ENCODE peak calls at places on chromosomes 5 and 9, in eight cellular contexts. One of them, this sample, is unnamed.

GRCh38 chr5:169706758-169707450 is 69.8 kb downstream of the DOCK2 start:
- DNase-seq in Calu3: no peak
- DNase-seq in brain microvascular endothelial cell: peak; percentile 50
- DNase-seq in right lobe of liver: no peak
- DNase-seq in tibial artery: no peak
- DNase-seq in cardiac fibroblast: peak; percentile 48
- DNase-seq in MM.1S: no peak
- DNase-seq in heart right ventricle: no peak
- DNase-seq in this sample: no peak

GRCh38 chr9:34990908-34991832 is 1.6 kb downstream of the DNAJB5 start:
- DNase-seq in Calu3: no peak
- DNase-seq in brain microvascular endothelial cell: no peak
- DNase-seq in right lobe of liver: no peak
- DNase-seq in tibial artery: no peak
- DNase-seq in cardiac fibroblast: no peak
- DNase-seq in MM.1S: no peak
- DNase-seq in heart right ventricle: no peak
- DNase-seq in this sample: no peak

GRCh38 chr5:133130387-133131118 is 78.7 kb downstream of the HSPA4 start:
- DNase-seq in Calu3: no peak
- DNase-seq in brain microvascular endothelial cell: no peak
- DNase-seq in right lobe of liver: no peak
- DNase-seq in tibial artery: no peak
- DNase-seq in cardiac fibroblast: peak; percentile 41
- DNase-seq in MM.1S: no peak
- DNase-seq in heart right ventricle: no peak
- DNase-seq in this sample: no peak

GRCh38 chr5:35115920-35116319 is 68.2 kb upstream of the AGXT2 start:
- DNase-seq in Calu3: no peak
- DNase-seq in brain microvascular endothelial cell: no peak
- DNase-seq in right lobe of liver: no peak
- DNase-seq in tibial artery: no peak
- DNase-seq in cardiac fibroblast: no peak
- DNase-seq in MM.1S: no peak
- DNase-seq in heart right ventricle: no peak
- DNase-seq in this sample: no peak

GRCh38 chr9:33210006-33210715 is 29.8 kb upstream of the SPINK4 start:
- DNase-seq in Calu3: no peak
- DNase-seq in brain microvascular endothelial cell: no peak
- DNase-seq in right lobe of liver: no peak
- DNase-seq in tibial artery: no peak
- DNase-seq in cardiac fibroblast: no peak
- DNase-seq in MM.1S: no peak
- DNase-seq in heart right ventricle: no peak
- DNase-seq in this sample: no peak

GRCh38 chr9:35227283-35227682 is 65.5 kb downstream of the UNC13B start:
- DNase-seq in Calu3: no peak
- DNase-seq in brain microvascular endothelial cell: no peak
- DNase-seq in right lobe of liver: no peak
- DNase-seq in tibial artery: no peak
- DNase-seq in cardiac fibroblast: peak; percentile 13
- DNase-seq in MM.1S: no peak
- DNase-seq in heart right ventricle: no peak
- DNase-seq in this sample: no peak

GRCh38 chr5:90334746-90335145 is 74.8 kb downstream of the CETN3 start:
- DNase-seq in Calu3: no peak
- DNase-seq in brain microvascular endothelial cell: no peak
- DNase-seq in right lobe of liver: no peak
- DNase-seq in tibial artery: no peak
- DNase-seq in cardiac fibroblast: no peak
- DNase-seq in MM.1S: no peak
- DNase-seq in heart right ventricle: no peak
- DNase-seq in this sample: no peak

GRCh38 chr9:37324691-37325490 is 97.6 kb upstream of the GRHPR start:
- DNase-seq in Calu3: no peak
- DNase-seq in brain microvascular endothelial cell: no peak
- DNase-seq in right lobe of liver: no peak
- DNase-seq in tibial artery: no peak
- DNase-seq in cardiac fibroblast: no peak
- DNase-seq in MM.1S: no peak
- DNase-seq in heart right ventricle: no peak
- DNase-seq in this sample: no peak

GRCh38 chr5:124963236-124963929 is 216.9 kb upstream of the ZNF608 start:
- DNase-seq in Calu3: peak; percentile 11
- DNase-seq in brain microvascular endothelial cell: peak; percentile 28
- DNase-seq in right lobe of liver: no peak
- DNase-seq in tibial artery: no peak
- DNase-seq in cardiac fibroblast: peak; percentile 89
- DNase-seq in MM.1S: no peak
- DNase-seq in heart right ventricle: no peak
- DNase-seq in this sample: no peak

GRCh38 chr5:40089269-40089668 is 590.4 kb upstream of the PTGER4 start:
- DNase-seq in Calu3: no peak
- DNase-seq in brain microvascular endothelial cell: no peak
- DNase-seq in right lobe of liver: no peak
- DNase-seq in tibial artery: no peak
- DNase-seq in cardiac fibroblast: no peak
- DNase-seq in MM.1S: no peak
- DNase-seq in heart right ventricle: no peak
- DNase-seq in this sample: no peak

GRCh38 chr5:142841511-142842255 is 71.5 kb downstream of the ARHGAP26 start:
- DNase-seq in Calu3: no peak
- DNase-seq in brain microvascular endothelial cell: no peak
- DNase-seq in right lobe of liver: no peak
- DNase-seq in tibial artery: peak; percentile 75
- DNase-seq in cardiac fibroblast: peak; percentile 83
- DNase-seq in MM.1S: no peak
- DNase-seq in heart right ventricle: peak; percentile 86
- DNase-seq in this sample: no peak

GRCh38 chr5:98106116-98107088 is 667.1 kb upstream of the RGMB start:
- DNase-seq in Calu3: no peak
- DNase-seq in brain microvascular endothelial cell: peak; percentile 70
- DNase-seq in right lobe of liver: no peak
- DNase-seq in tibial artery: no peak
- DNase-seq in cardiac fibroblast: no peak
- DNase-seq in MM.1S: no peak
- DNase-seq in heart right ventricle: no peak
- DNase-seq in this sample: no peak

GRCh38 chr5:106875591-106876297 is 795.0 kb downstream of the EFNA5 start:
- DNase-seq in Calu3: peak; percentile 57
- DNase-seq in brain microvascular endothelial cell: no peak
- DNase-seq in right lobe of liver: no peak
- DNase-seq in tibial artery: no peak
- DNase-seq in cardiac fibroblast: peak; percentile 16
- DNase-seq in MM.1S: peak; percentile 81
- DNase-seq in heart right ventricle: no peak
- DNase-seq in this sample: peak; percentile 22

GRCh38 chr9:18238254-18238653 is 235.7 kb upstream of the ADAMTSL1 start:
- DNase-seq in Calu3: peak; percentile 57
- DNase-seq in brain microvascular endothelial cell: peak; percentile 78
- DNase-seq in right lobe of liver: no peak
- DNase-seq in tibial artery: no peak
- DNase-seq in cardiac fibroblast: peak; percentile 88
- DNase-seq in MM.1S: no peak
- DNase-seq in heart right ventricle: no peak
- DNase-seq in this sample: no peak

GRCh38 chr5:133924221-133924920 is 44.1 kb downstream of the C5orf15 start:
- DNase-seq in Calu3: no peak
- DNase-seq in brain microvascular endothelial cell: no peak
- DNase-seq in right lobe of liver: no peak
- DNase-seq in tibial artery: no peak
- DNase-seq in cardiac fibroblast: peak; percentile 21
- DNase-seq in MM.1S: no peak
- DNase-seq in heart right ventricle: no peak
- DNase-seq in this sample: no peak

GRCh38 chr9:89353989-89354388 is 35.7 kb downstream of the SECISBP2 start:
- DNase-seq in Calu3: no peak
- DNase-seq in brain microvascular endothelial cell: no peak
- DNase-seq in right lobe of liver: no peak
- DNase-seq in tibial artery: no peak
- DNase-seq in cardiac fibroblast: no peak
- DNase-seq in MM.1S: no peak
- DNase-seq in heart right ventricle: no peak
- DNase-seq in this sample: no peak

GRCh38 chr5:6197427-6197826 is 180.9 kb downstream of the MED10 start:
- DNase-seq in Calu3: no peak
- DNase-seq in brain microvascular endothelial cell: no peak
- DNase-seq in right lobe of liver: no peak
- DNase-seq in tibial artery: no peak
- DNase-seq in cardiac fibroblast: no peak
- DNase-seq in MM.1S: no peak
- DNase-seq in heart right ventricle: no peak
- DNase-seq in this sample: no peak
- TF ChIP-seq CTCF in Calu3: no peak
- TF ChIP-seq CTCF in brain microvascular endothelial cell: no peak
- TF ChIP-seq CTCF in right lobe of liver: no peak
- TF ChIP-seq CTCF in tibial artery: no peak
- TF ChIP-seq CTCF in cardiac fibroblast: no peak
- TF ChIP-seq CTCF in MM.1S: no peak
- TF ChIP-seq CTCF in heart right ventricle: no peak
- TF ChIP-seq CTCF in this sample: no peak

GRCh38 chr5:54309237-54309636 is 1.1 kb downstream of the ARL15 start:
- DNase-seq in Calu3: no peak
- DNase-seq in brain microvascular endothelial cell: peak; percentile 1
- DNase-seq in right lobe of liver: no peak
- DNase-seq in tibial artery: no peak
- DNase-seq in cardiac fibroblast: peak; percentile 20
- DNase-seq in MM.1S: no peak
- DNase-seq in heart right ventricle: no peak
- DNase-seq in this sample: no peak
- TF ChIP-seq CTCF in Calu3: no peak
- TF ChIP-seq CTCF in brain microvascular endothelial cell: no peak
- TF ChIP-seq CTCF in right lobe of liver: no peak
- TF ChIP-seq CTCF in tibial artery: no peak
- TF ChIP-seq CTCF in cardiac fibroblast: no peak
- TF ChIP-seq CTCF in MM.1S: no peak
- TF ChIP-seq CTCF in heart right ventricle: no peak
- TF ChIP-seq CTCF in this sample: no peak

GRCh38 chr5:150274811-150275210 is 14.8 kb downstream of the CAMK2A start:
- DNase-seq in Calu3: no peak
- DNase-seq in brain microvascular endothelial cell: no peak
- DNase-seq in right lobe of liver: no peak
- DNase-seq in tibial artery: no peak
- DNase-seq in cardiac fibroblast: no peak
- DNase-seq in MM.1S: no peak
- DNase-seq in heart right ventricle: no peak
- DNase-seq in this sample: no peak

GRCh38 chr5:150271923-150272322 is 17.6 kb downstream of the CAMK2A start:
- DNase-seq in Calu3: no peak
- DNase-seq in brain microvascular endothelial cell: no peak
- DNase-seq in right lobe of liver: no peak
- DNase-seq in tibial artery: no peak
- DNase-seq in cardiac fibroblast: no peak
- DNase-seq in MM.1S: no peak
- DNase-seq in heart right ventricle: no peak
- DNase-seq in this sample: no peak

GRCh38 chr5:150271296-150271692 is 18.3 kb downstream of the CAMK2A start:
- DNase-seq in Calu3: no peak
- DNase-seq in brain microvascular endothelial cell: no peak
- DNase-seq in right lobe of liver: no peak
- DNase-seq in tibial artery: no peak
- DNase-seq in cardiac fibroblast: no peak
- DNase-seq in MM.1S: no peak
- DNase-seq in heart right ventricle: no peak
- DNase-seq in this sample: no peak

GRCh38 chr5:150270546-150271295 is 18.9 kb downstream of the CAMK2A start:
- DNase-seq in Calu3: no peak
- DNase-seq in brain microvascular endothelial cell: no peak
- DNase-seq in right lobe of liver: no peak
- DNase-seq in tibial artery: no peak
- DNase-seq in cardiac fibroblast: no peak
- DNase-seq in MM.1S: no peak
- DNase-seq in heart right ventricle: no peak
- DNase-seq in this sample: no peak

DNA sequence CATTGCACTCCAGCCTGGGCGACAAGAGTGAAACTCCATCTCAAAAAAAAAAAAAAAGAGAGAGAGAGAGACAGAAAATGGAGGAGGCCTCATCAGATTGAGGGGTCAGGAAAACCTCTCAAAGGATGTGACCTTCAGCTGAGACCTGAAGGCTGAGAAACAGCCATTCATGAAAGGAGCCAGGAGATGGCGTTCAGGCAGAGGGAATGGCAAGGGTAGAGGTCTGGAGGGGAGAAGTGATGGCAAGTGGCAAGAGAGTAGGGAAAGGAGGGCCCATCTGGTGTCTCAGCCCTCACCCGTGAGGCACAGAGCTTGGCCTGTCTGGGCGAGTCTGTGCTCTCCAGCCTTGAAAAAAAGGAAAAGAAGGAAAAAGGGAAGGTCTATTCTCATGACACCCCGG is 17.0 kb downstream of the CAMK2A start:
- DNase-seq in Calu3: peak; percentile 50
- DNase-seq in brain microvascular endothelial cell: peak; percentile 46
- DNase-seq in right lobe of liver: no peak
- DNase-seq in tibial artery: no peak
- DNase-seq in cardiac fibroblast: peak; percentile 70
- DNase-seq in MM.1S: peak; percentile 69
- DNase-seq in heart right ventricle: no peak
- DNase-seq in this sample: peak; percentile 36
- TF ChIP-seq CTCF in Calu3: no peak
- TF ChIP-seq CTCF in brain microvascular endothelial cell: peak; percentile 80
- TF ChIP-seq CTCF in right lobe of liver: no peak
- TF ChIP-seq CTCF in tibial artery: no peak
- TF ChIP-seq CTCF in cardiac fibroblast: peak; percentile 66
- TF ChIP-seq CTCF in MM.1S: peak; percentile 57
- TF ChIP-seq CTCF in heart right ventricle: peak; percentile 41
- TF ChIP-seq CTCF in this sample: peak; percentile 24

GRCh38 chr9:127347831-127348699 is 48.9 kb upstream of the SLC2A8 start:
- DNase-seq in Calu3: peak; percentile 8
- DNase-seq in brain microvascular endothelial cell: peak; percentile 55
- DNase-seq in right lobe of liver: no peak
- DNase-seq in tibial artery: no peak
- DNase-seq in cardiac fibroblast: peak; percentile 66
- DNase-seq in MM.1S: no peak
- DNase-seq in heart right ventricle: peak; percentile 24
- DNase-seq in this sample: peak; percentile 13
- TF ChIP-seq CTCF in Calu3: peak; percentile 36
- TF ChIP-seq CTCF in brain microvascular endothelial cell: peak; percentile 78
- TF ChIP-seq CTCF in right lobe of liver: peak; percentile 45
- TF ChIP-seq CTCF in tibial artery: peak; percentile 32
- TF ChIP-seq CTCF in cardiac fibroblast: peak; percentile 45
- TF ChIP-seq CTCF in MM.1S: peak; percentile 25
- TF ChIP-seq CTCF in heart right ventricle: peak; percentile 54
- TF ChIP-seq CTCF in this sample: no peak

DNA sequence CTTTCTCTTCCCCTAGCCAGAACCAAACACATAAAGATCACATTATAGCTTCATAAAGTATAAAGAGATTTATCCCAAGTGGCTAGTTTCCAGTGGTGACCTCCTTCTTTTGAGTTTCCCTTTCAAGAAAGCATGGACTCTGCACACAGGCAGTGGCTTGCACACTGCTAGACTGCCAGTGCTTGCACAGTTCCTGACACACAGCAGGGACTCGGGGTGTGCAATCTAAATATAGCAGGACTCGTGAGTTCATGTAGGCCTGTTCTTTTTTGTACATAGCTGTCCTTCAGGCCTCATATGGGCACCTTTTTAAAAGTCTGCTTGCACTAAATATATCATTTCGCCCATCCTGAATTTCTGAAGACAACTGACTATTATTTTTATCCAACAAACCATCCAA is 308.6 kb downstream of the FBXL7 start:
- DNase-seq in Calu3: no peak
- DNase-seq in brain microvascular endothelial cell: no peak
- DNase-seq in right lobe of liver: no peak
- DNase-seq in tibial artery: no peak
- DNase-seq in cardiac fibroblast: no peak
- DNase-seq in MM.1S: no peak
- DNase-seq in heart right ventricle: no peak
- DNase-seq in this sample: no peak
- TF ChIP-seq CTCF in Calu3: no peak
- TF ChIP-seq CTCF in brain microvascular endothelial cell: no peak
- TF ChIP-seq CTCF in right lobe of liver: no peak
- TF ChIP-seq CTCF in tibial artery: no peak
- TF ChIP-seq CTCF in cardiac fibroblast: no peak
- TF ChIP-seq CTCF in MM.1S: no peak
- TF ChIP-seq CTCF in heart right ventricle: no peak
- TF ChIP-seq CTCF in this sample: no peak

This sample was measured in GM20000.